ENCODE peak calls at places on chromosomes 16 and 17, in eight cellular contexts. P is ovary, D is iris pigment epithelial cell, B is left lobe of liver, C is aorta, N is cerebellum, E is B cell, X is RCC 7860. R is an unnamed sample.

GRCh38 chr17:79948406-79948917 is 87.2 kb downstream of the TBC1D16 start:
- DNase-seq in P (no peak), D (no peak), B (peak), C (no peak), N (no peak), E (no peak), X (no peak), R (no peak)

GRCh38 chr16:88821168-88821850 is 9.6 kb upstream of the APRT start:
- DNase-seq in P (no peak), D (no peak), B (no peak), C (no peak), N (no peak), E (no peak), X (no peak), R (no peak)

GRCh38 chr17:75832652-75833400 is 11.4 kb downstream of the UNC13D start:
- DNase-seq in P (no peak), D (no peak), B (no peak), C (no peak), N (no peak), E (peak), X (no peak), R (no peak)

GRCh38 chr17:50735287-50735686 is 15.9 kb downstream of the LUC7L3 start:
- DNase-seq in P (no peak), D (no peak), B (no peak), C (no peak), N (no peak), E (no peak), X (no peak), R (no peak)

GRCh38 chr16:47375423-47375822 is 85.4 kb downstream of the ITFG1 start:
- DNase-seq in P (no peak), D (peak), B (no peak), C (no peak), N (peak), E (no peak), X (no peak), R (no peak)

GRCh38 chr16:75471723-75472634 is 7.5 kb upstream of the TMEM170A start:
- DNase-seq in P (peak), D (peak), B (peak), C (no peak), N (peak), E (peak), X (peak), R (peak)

GRCh38 chr16:81492965-81493754 is 48.6 kb downstream of the CMIP start:
- DNase-seq in P (no peak), D (no peak), B (no peak), C (peak), N (no peak), E (no peak), X (no peak), R (no peak)

GRCh38 chr16:20803561-20804214 is 2.6 kb downstream of the ERI2 start:
- DNase-seq in P (no peak), D (no peak), B (no peak), C (no peak), N (no peak), E (no peak), X (no peak), R (no peak)

GRCh38 chr17:35660902-35661301 is 70.5 kb upstream of the RASL10B start:
- DNase-seq in P (no peak), D (no peak), B (no peak), C (no peak), N (peak), E (no peak), X (no peak), R (no peak)

GRCh38 chr17:39166437-39167335 is 725 bp upstream of the ARL5C start:
- DNase-seq in P (no peak), D (no peak), B (no peak), C (no peak), N (no peak), E (no peak), X (no peak), R (no peak)

GRCh38 chr16:88062341-88062861 is 111.2 kb downstream of the BANP start:
- DNase-seq in P (peak), D (peak), B (no peak), C (peak), N (no peak), E (no peak), X (no peak), R (peak)

GRCh38 chr17:74567397-74567796 is at the start of gene CD300H:
- DNase-seq in P (no peak), D (no peak), B (no peak), C (no peak), N (peak), E (no peak), X (no peak), R (no peak)

GRCh38 chr16:89358030-89359005 is 132.0 kb downstream of the ANKRD11 start:
- DNase-seq in P (peak), D (no peak), B (no peak), C (peak), N (no peak), E (no peak), X (no peak), R (no peak)

GRCh38 chr16:53530046-53530445 is 27.0 kb upstream of the AKTIP start:
- DNase-seq in P (no peak), D (no peak), B (no peak), C (no peak), N (no peak), E (no peak), X (no peak), R (no peak)

GRCh38 chr16:50263940-50264929 is 2.1 kb upstream of the ADCY7 start:
- DNase-seq in P (no peak), D (no peak), B (no peak), C (no peak), N (no peak), E (no peak), X (peak), R (no peak)